ENCODE peak calls at places on chromosome 4, in four cellular contexts. T is NB4, J is kidney, K is stomach. S is an unnamed sample.

GRCh38 chr4:147513952-147514351 is 33.1 kb downstream of the EDNRA start:
- DNase-seq in T (no peak), J (no peak), K (no peak), S (no peak)

GRCh38 chr4:151604238-151604637 is 156.6 kb downstream of the GATB start:
- DNase-seq in T (peak), J (no peak), K (no peak), S (no peak)

GRCh38 chr4:56505269-56506109 is at the start of gene ARL9:
- DNase-seq in T (no peak), J (peak), K (peak), S (peak)

GRCh38 chr4:7518871-7519637 is 84.3 kb upstream of the PSAPL1 start:
- DNase-seq in T (no peak), J (no peak), K (no peak), S (no peak)

GRCh38 chr4:23006756-23007155 is 314.0 kb downstream of the GBA3 start:
- DNase-seq in T (no peak), J (no peak), K (no peak), S (no peak)

GRCh38 chr4:8671712-8672290 is 79.2 kb downstream of the CPZ start:
- DNase-seq in T (no peak), J (no peak), K (no peak), S (no peak)

GRCh38 chr4:74344031-74344430 is 20.9 kb upstream of the EREG start:
- DNase-seq in T (no peak), J (no peak), K (no peak), S (no peak)

GRCh38 chr4:100428051-100428450 is 89.8 kb downstream of the EMCN start:
- DNase-seq in T (peak), J (no peak), K (no peak), S (no peak)

GRCh38 chr4:129278868-129279267 is 182.9 kb downstream of the C4orf33 start:
- DNase-seq in T (no peak), J (no peak), K (no peak), S (no peak)

GRCh38 chr4:114078636-114079035 is 99.2 kb upstream of the ARSJ start:
- DNase-seq in T (no peak), J (no peak), K (no peak), S (no peak)

GRCh38 chr4:81503586-81503985 is 31.9 kb upstream of the RASGEF1B start:
- DNase-seq in T (no peak), J (no peak), K (no peak), S (no peak)

GRCh38 chr4:15434086-15434485 is 6.3 kb downstream of the C1QTNF7 start:
- DNase-seq in T (no peak), J (no peak), K (no peak), S (no peak)

GRCh38 chr4:166252487-166253402 is 379.7 kb downstream of the TLL1 start:
- DNase-seq in T (peak), J (no peak), K (no peak), S (peak)
- TF ChIP-seq CTCF in T (peak), J (peak), K (no peak), S (no peak)

DNA sequence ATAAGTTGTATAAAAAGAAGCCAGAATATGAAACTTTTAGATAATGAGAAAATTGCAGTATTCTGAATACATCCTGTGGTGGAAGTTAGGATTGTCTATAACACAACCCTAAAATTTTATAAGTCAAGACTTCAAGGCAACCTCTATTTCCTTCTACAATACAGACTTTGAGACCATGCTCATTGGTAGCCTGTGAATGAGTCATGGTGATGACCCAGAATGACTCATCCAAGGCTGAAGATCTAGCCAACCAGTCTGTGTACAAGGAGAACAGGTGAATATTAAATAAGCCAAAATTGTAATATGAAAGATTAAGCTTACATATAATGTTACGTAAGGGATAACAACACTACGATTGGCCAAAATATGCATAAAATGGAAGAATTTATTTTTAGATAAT is 475.9 kb upstream of the GALNT7 start:
- DNase-seq in T (peak), J (no peak), K (no peak), S (no peak)
- H3K4me3 ChIP-seq in T (no peak), J (no peak), K (no peak), S (no peak)

GRCh38 chr4:112895785-112896184 is 153.7 kb upstream of the ANK2 start:
- DNase-seq in T (no peak), J (no peak), K (no peak), S (no peak)

GRCh38 chr4:112894951-112895350 is 154.5 kb upstream of the ANK2 start:
- DNase-seq in T (no peak), J (no peak), K (no peak), S (no peak)

GRCh38 chr4:112896326-112896892 is 153.0 kb upstream of the ANK2 start:
- DNase-seq in T (no peak), J (no peak), K (no peak), S (no peak)

GRCh38 chr4:112898357-112899141 is 150.9 kb upstream of the ANK2 start:
- DNase-seq in T (no peak), J (no peak), K (no peak), S (no peak)

DNA sequence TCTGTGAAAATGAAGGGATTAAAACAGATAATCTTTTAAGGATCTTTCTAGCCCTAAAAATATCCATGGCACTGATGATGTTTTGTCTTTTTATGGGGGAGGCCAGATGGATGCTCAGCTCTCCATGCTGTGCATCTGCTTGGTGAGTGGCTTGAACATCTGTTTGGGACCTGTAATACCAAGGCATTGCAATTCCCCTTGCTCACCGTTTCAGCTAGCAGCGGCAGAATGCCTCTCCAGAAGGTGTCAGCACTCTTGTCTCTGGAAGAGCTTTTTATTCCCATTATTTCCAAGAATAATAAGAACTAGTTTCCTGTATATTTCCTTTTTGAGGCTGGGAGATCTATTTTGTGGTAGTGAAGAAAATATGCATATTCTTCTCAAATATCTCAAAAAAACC is 151.9 kb upstream of the ANK2 start:
- DNase-seq in T (no peak), J (no peak), K (no peak), S (no peak)
- TF ChIP-seq CTCF in T (no peak), J (no peak), K (no peak), S (no peak)

DNA sequence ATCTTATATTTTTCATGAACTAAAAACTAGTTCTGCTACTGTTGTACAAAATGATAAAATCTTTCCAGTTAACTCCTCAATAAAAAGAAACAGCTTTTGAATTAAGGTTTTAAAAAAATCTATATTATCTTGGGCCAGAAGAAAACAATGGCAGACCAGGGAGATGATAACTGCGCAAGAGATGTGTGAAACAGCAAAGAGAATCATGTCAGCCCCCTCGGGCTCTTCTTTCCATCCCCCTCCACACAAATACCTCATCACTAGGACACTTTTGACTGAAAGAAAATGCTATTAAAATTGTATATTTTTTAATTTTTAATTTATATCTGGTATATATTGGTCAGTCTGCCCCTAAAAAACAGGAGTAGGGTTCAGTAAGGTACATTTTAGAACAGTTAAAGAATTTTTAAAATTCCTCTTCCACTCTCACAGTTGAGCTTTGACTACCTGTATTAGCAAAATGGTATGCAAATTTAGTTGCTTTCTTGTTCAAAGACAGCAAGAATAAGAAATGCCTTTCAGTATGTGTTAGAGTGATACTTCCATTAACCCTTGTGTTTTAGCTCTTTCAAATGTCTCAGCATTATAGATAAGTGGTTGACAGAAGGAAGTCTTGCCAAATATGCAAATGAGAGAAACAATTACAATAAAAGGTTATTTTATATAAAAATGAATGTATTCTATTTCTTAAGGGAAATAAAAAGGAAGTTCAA is 36.4 kb upstream of the LCORL start:
- DNase-seq in T (no peak), J (no peak), K (no peak), S (no peak)
- H3K4me3 ChIP-seq in T (no peak), J (no peak), K (no peak), S (no peak)

GRCh38 chr4:5141802-5142201 is 90.5 kb downstream of the STK32B start:
- DNase-seq in T (no peak), J (no peak), K (no peak), S (no peak)

GRCh38 chr4:5143306-5143861 is 92.1 kb downstream of the STK32B start:
- DNase-seq in T (no peak), J (no peak), K (no peak), S (no peak)

GRCh38 chr4:5144384-5144783 is 93.1 kb downstream of the STK32B start:
- DNase-seq in T (no peak), J (no peak), K (no peak), S (no peak)

GRCh38 chr4:5143940-5144339 is 92.7 kb downstream of the STK32B start:
- DNase-seq in T (no peak), J (no peak), K (no peak), S (no peak)

DNA sequence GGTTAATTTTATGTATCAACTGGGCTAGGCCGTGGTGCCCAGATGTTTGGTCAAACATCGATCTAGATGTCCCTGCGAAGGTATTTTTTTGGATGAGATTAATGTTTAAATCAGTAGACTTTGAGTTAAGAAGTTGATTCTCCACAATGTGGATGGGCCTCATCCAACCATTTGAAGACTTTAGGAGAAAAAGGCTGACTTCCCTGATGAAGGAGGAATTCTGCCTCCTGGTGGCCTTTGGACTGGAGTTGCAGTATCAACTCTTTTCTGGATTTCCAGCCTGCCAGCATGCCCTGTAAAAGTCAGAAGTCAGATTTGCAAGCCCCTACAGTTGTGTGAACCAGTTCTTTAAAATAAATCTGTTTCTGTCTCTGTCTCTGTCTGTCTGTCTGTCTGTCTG is 91.4 kb downstream of the STK32B start:
- DNase-seq in T (peak), J (no peak), K (peak), S (peak)
- TF ChIP-seq CTCF in T (peak), J (peak), K (peak), S (peak)

DNA sequence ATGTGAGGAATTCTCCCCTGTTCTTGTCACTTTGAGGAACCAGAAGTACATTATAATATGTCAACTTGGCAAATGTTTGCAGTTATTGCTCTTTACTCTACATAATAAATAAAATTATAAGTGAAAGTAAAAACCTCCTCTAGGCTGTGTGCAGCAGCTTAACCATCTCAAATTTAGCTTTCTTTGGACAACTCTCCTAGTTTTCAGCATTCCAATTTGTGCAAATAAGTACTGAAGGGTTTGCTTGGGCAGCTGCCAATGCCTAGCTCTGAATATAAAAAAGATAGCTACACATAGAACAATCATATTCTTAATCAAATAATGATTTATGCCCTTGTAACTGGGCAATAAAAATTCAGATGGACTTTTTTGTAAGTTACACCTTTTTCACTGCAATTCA is 82.5 kb downstream of the GASK1B start:
- DNase-seq in T (no peak), J (no peak), K (peak), S (no peak)
- H3K4me3 ChIP-seq in T (no peak), J (no peak), K (no peak), S (peak)

GRCh38 chr4:169770411-169770810 is 12.7 kb upstream of the HPF1 start:
- DNase-seq in T (no peak), J (no peak), K (no peak), S (no peak)

GRCh38 chr4:169773889-169774288 is 16.1 kb upstream of the HPF1 start:
- DNase-seq in T (no peak), J (no peak), K (no peak), S (no peak)

GRCh38 chr4:169774466-169775445 is 17.0 kb upstream of the HPF1 start:
- DNase-seq in T (no peak), J (peak), K (no peak), S (peak)
- TF ChIP-seq CTCF in T (no peak), J (peak), K (no peak), S (peak)

GRCh38 chr4:169791064-169791463 is 33.3 kb upstream of the HPF1 start:
- DNase-seq in T (no peak), J (no peak), K (no peak), S (no peak)
- H3K4me3 ChIP-seq in T (no peak), J (no peak), K (peak), S (no peak)

GRCh38 chr4:37802068-37802666 is 24.3 kb upstream of the PGM2 start:
- DNase-seq in T (peak), J (no peak), K (peak), S (peak)

GRCh38 chr4:37798616-37799015 is 27.9 kb upstream of the PGM2 start:
- DNase-seq in T (no peak), J (no peak), K (no peak), S (no peak)

GRCh38 chr4:37805091-37805490 is 21.4 kb upstream of the PGM2 start:
- DNase-seq in T (no peak), J (no peak), K (no peak), S (no peak)

GRCh38 chr4:37799941-37800554 is 26.4 kb upstream of the PGM2 start:
- DNase-seq in T (no peak), J (no peak), K (no peak), S (no peak)

GRCh38 chr4:37803348-37803973 is 23.0 kb upstream of the PGM2 start:
- DNase-seq in T (peak), J (no peak), K (no peak), S (no peak)
- TF ChIP-seq CTCF in T (peak), J (peak), K (no peak), S (peak)

GRCh38 chr4:19262467-19262866 is 989.2 kb upstream of the SLIT2 start:
- DNase-seq in T (no peak), J (no peak), K (no peak), S (peak)

GRCh38 chr4:19254476-19254875 is 997.2 kb upstream of the SLIT2 start:
- DNase-seq in T (no peak), J (no peak), K (no peak), S (no peak)

GRCh38 chr4:19259920-19260319 is 991.8 kb upstream of the SLIT2 start:
- DNase-seq in T (no peak), J (no peak), K (no peak), S (no peak)

GRCh38 chr4:19256823-19257222 is 994.9 kb upstream of the SLIT2 start:
- DNase-seq in T (no peak), J (no peak), K (no peak), S (no peak)
- H3K4me3 ChIP-seq in T (no peak), J (no peak), K (no peak), S (no peak)